ENCODE peak calls at places on chromosomes 11 and 22, in eight cellular contexts. N, L, V, J, C, U, D and Q are unnamed samples.

GRCh38 chr22:39174498-39175120 is 22.1 kb upstream of the CBX7 start:
- DNase-seq in N (peak), L (peak), U (peak), J (peak), D (no peak), V (peak), C (no peak), Q (peak)

GRCh38 chr11:118658372-118659313 is 20.8 kb downstream of the TREH start:
- DNase-seq in L (peak), V (no peak), D (no peak), J (no peak), N (no peak), C (no peak), U (no peak), Q (no peak)

GRCh38 chr22:44595841-44596341 is 97.9 kb upstream of the RTL6 start:
- DNase-seq in V (no peak), N (no peak), D (no peak), U (no peak), J (peak), L (no peak), C (no peak), Q (no peak)

GRCh38 chr11:68954970-68955958 is 25.5 kb downstream of the MRGPRD start:
- DNase-seq in C (no peak), L (peak), J (peak), D (no peak), N (no peak), V (no peak), U (no peak), Q (peak)

GRCh38 chr22:42330953-42331525 is 60.6 kb upstream of the TCF20 start:
- DNase-seq in U (no peak), C (no peak), N (no peak), D (no peak), V (no peak), L (no peak), J (no peak), Q (no peak)

GRCh38 chr11:96307748-96308133 is 35.3 kb downstream of the MAML2 start:
- DNase-seq in U (no peak), J (peak), N (no peak), L (peak), D (peak), V (no peak), C (no peak), Q (peak)

GRCh38 chr22:30297276-30298004 is 8.1 kb upstream of the CASTOR1 start:
- DNase-seq in U (no peak), L (no peak), D (no peak), V (no peak), C (no peak), J (no peak), N (no peak), Q (no peak)

GRCh38 chr11:83671295-83671694 is 385.1 kb upstream of the CCDC90B start:
- DNase-seq in C (no peak), N (no peak), J (no peak), V (no peak), D (no peak), U (no peak), L (peak), Q (no peak)

GRCh38 chr11:44505591-44506054 is 59.8 kb upstream of the CD82 start:
- DNase-seq in J (peak), D (no peak), N (no peak), L (peak), U (no peak), V (no peak), C (no peak), Q (peak)

GRCh38 chr11:10076458-10077141 is 217.4 kb downstream of the SBF2 start:
- DNase-seq in J (peak), V (peak), L (peak), N (no peak), U (no peak), C (no peak), D (peak), Q (peak)

GRCh38 chr22:35119494-35119893 is 53.5 kb downstream of the ISX start:
- DNase-seq in N (no peak), J (no peak), D (no peak), U (no peak), V (no peak), C (no peak), L (no peak), Q (no peak)

DNA sequence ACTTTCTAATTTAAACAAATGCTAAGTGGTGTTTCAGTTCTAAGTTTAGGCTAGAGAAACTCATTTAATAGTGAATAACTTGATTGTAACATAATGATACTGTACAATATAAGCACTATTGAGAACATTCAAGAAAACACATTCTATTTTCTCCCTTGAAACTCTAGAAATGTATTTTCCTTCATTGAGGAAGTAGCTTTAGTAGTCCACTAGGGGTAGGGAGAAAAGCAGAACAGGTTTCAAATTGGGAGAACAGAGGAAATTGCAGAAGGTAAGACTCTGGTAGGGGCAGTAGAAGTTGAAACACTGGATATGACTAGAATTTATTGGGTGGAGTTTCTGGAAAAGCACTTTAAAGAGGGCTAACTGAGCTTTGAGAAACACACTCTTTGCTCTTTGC is 31.6 kb upstream of the MPPED2 start:
- DNase-seq in N (no peak), C (no peak), L (no peak), V (no peak), D (no peak), J (no peak), U (no peak), Q (no peak)
- TF ChIP-seq CTCF in N (peak), C (no peak), L (no peak), V (no peak), D (no peak), J (no peak), U (no peak), Q (no peak)

DNA sequence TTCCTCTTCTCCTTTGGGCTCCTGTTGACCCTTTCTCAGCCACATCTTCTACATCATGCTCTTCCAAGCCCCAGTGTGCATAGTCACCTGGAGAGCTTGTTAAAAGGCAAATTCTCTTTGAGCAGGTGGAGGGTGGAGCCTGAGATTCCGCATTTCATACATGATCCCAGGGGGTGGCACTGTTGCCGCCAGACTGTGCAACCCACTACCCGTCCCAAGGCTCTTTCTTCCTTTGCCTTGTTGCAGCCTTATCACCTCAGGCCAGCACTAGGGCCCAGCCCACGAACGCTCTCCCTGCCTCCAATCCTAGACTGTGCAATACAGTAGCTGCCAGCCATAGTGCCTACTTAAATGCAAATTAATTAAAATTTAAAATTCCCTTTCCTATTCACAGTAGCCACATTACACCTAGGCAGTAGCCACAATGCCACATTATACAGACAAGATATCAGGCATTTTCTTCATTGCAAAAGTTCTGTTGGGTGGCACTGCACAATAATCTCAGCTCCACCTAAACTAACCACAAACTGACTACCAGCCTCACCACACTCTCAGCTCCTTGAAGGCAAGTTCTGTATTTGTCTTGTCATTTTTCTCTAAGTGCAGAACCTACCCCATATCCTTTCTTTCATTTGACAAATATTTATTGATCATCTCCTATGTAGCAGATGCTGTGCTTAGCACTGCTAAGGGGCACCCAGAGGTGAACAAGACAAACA is 4.6 kb upstream of the KCNJ5 start:
- DNase-seq in L (peak), C (no peak), J (no peak), D (no peak), U (no peak), N (no peak), V (no peak), Q (no peak)
- TF ChIP-seq CTCF in L (peak), C (no peak), J (peak), D (no peak), U (no peak), N (peak), V (peak), Q (no peak)

GRCh38 chr11:17720796-17721171 is 1.4 kb downstream of the MYOD1 start:
- DNase-seq in C (no peak), D (no peak), V (no peak), U (no peak), N (no peak), L (no peak), J (no peak), Q (no peak)
- TF ChIP-seq CTCF in C (no peak), D (no peak), V (no peak), U (no peak), N (no peak), L (no peak), J (no peak), Q (no peak)

DNA sequence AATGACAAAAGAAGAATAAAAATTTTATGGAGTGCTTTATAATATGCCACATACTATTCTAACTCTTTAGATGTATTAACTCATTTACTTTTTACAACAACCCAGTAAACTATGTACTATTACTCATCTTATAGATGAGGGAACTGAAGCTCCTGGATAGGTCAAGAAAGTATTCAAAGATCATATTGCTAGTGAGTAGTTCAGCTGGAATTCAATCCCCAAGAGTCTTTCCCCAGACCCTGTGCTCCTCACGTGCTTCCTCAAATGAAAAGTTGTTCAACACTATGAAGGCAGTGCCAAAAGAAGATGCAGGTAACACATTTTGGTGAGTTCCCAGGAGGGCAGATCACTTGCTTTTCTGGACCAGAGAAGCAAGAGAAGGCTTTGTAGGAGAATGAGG is 46.8 kb downstream of the BTG4 start:
- DNase-seq in J (peak), D (no peak), L (peak), U (no peak), N (no peak), V (no peak), C (no peak), Q (no peak)
- TF ChIP-seq CTCF in J (no peak), D (no peak), L (no peak), U (no peak), N (no peak), V (no peak), C (no peak), Q (no peak)

GRCh38 chr11:894575-895201 is 15.9 kb downstream of the CHID1 start:
- DNase-seq in U (no peak), J (no peak), N (no peak), D (no peak), L (no peak), C (no peak), V (no peak), Q (no peak)
- TF ChIP-seq CTCF in U (no peak), J (no peak), N (no peak), D (no peak), L (no peak), C (no peak), V (no peak), Q (peak)

GRCh38 chr11:132186699-132187098 is 816.3 kb downstream of the NTM start:
- DNase-seq in J (no peak), D (no peak), N (no peak), C (no peak), L (no peak), V (no peak), U (no peak), Q (no peak)
- TF ChIP-seq CTCF in J (peak), D (peak), N (peak), C (no peak), L (peak), V (peak), U (no peak), Q (peak)

GRCh38 chr11:8055111-8055835 is 25.7 kb upstream of the TUB start:
- DNase-seq in N (no peak), L (no peak), U (no peak), V (no peak), J (no peak), D (no peak), C (no peak), Q (no peak)
- TF ChIP-seq CTCF in N (peak), L (peak), U (no peak), V (no peak), J (peak), D (peak), C (no peak), Q (peak)

GRCh38 chr22:21713428-21714058 is 22.1 kb downstream of the YPEL1 start:
- DNase-seq in N (no peak), V (peak), J (no peak), L (peak), D (no peak), C (no peak), U (no peak), Q (no peak)
- TF ChIP-seq CTCF in N (no peak), V (no peak), J (no peak), L (no peak), D (no peak), C (no peak), U (peak), Q (no peak)

DNA sequence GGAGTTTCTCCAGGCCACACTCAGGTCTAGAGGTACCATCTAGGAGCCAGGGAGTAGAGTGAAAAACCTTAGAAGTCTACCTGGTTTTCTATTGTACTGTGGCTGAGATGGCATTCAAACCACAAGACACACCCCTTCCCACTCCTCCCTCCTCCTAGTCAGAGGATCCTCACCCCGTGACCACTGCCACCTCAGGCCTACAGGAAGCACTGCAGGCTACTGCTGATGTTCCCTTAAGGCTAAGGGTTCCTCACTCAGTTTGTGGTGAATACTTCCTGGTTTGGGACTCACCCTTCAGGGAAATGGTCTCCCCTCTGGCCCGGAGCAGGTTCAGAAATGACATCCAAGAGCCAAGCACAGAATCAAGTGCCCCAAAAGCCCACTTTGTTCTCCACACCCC is 1293.9 kb downstream of the JRKL start:
- DNase-seq in D (no peak), J (no peak), N (no peak), U (no peak), C (no peak), L (peak), V (no peak), Q (peak)
- TF ChIP-seq CTCF in D (no peak), J (no peak), N (peak), U (no peak), C (no peak), L (no peak), V (no peak), Q (no peak)

DNA sequence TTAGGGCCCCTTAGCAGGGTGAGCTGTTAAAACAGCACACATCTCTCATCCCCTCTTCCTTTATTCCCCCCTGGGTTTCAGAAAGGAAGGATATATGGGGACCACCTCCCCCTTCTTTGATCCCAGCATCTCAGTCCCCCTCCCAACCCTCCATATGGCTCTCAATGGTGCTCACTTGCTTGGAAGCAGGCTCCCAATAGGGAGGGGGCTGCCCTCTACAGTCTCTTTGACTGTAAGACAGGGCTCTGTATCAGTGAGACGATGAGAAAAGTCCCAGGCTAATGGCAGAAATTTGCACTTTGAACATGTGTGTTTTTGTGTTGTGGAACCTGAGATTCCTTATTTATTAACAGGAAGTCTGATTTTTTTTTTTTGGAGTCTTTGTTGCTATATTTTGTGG is 4.2 kb upstream of the CNTF start:
- DNase-seq in J (no peak), U (no peak), D (no peak), C (no peak), L (no peak), N (no peak), V (no peak), Q (no peak)
- TF ChIP-seq CTCF in J (no peak), U (no peak), D (no peak), C (no peak), L (peak), N (no peak), V (no peak), Q (peak)